ENCODE peak calls at places on chromosome 6, in eight cellular contexts. T is heart left ventricle; V is neuronal stem cell; S is ovary; M is hepatocyte; N is CD4-positive, alpha-beta memory T cell; Z is H1; H is stomach. A is an unnamed sample.

GRCh38 chr6:138540468-138540867 is 41.2 kb upstream of the NHSL1 start:
- DNase-seq in T (no peak), V (no peak), S (no peak), M (peak; percentile 35), N (no peak), Z (no peak), H (no peak), A (no peak)

GRCh38 chr6:156886409-156886808 is 109.2 kb downstream of the ARID1B start:
- DNase-seq in T (peak; percentile 45), V (no peak), S (no peak), M (no peak), N (no peak), Z (no peak), H (peak; percentile 52), A (no peak)

GRCh38 chr6:3228046-3228671 is 706 bp upstream of the TUBB2B start:
- DNase-seq in T (no peak), V (peak; percentile 81), S (no peak), M (peak; percentile 56), N (peak; percentile 37), Z (peak; percentile 89), H (no peak), A (no peak)

GRCh38 chr6:66538548-66539135 is 831.6 kb upstream of the EYS start:
- DNase-seq in T (no peak), V (no peak), S (no peak), M (no peak), N (no peak), Z (no peak), H (no peak), A (no peak)

GRCh38 chr6:153831350-153832078 is 207.5 kb upstream of the OPRM1 start:
- DNase-seq in T (no peak), V (no peak), S (no peak), M (no peak), N (no peak), Z (no peak), H (no peak), A (no peak)

GRCh38 chr6:112145080-112145573 is 57.7 kb downstream of the FAM229B start:
- DNase-seq in T (no peak), V (no peak), S (no peak), M (no peak), N (no peak), Z (no peak), H (no peak), A (no peak)

GRCh38 chr6:7811441-7811840 is 85.5 kb downstream of the BMP6 start:
- DNase-seq in T (no peak), V (no peak), S (no peak), M (no peak), N (no peak), Z (no peak), H (no peak), A (no peak)

GRCh38 chr6:16976418-16977183 is 125.2 kb upstream of the STMND1 start:
- DNase-seq in T (no peak), V (no peak), S (no peak), M (no peak), N (no peak), Z (no peak), H (no peak), A (no peak)

GRCh38 chr6:28496099-28496779 is 19.4 kb downstream of the GPX6 start:
- DNase-seq in T (no peak), V (no peak), S (no peak), M (no peak), N (no peak), Z (no peak), H (no peak), A (no peak)

GRCh38 chr6:38570750-38571149 is 69.0 kb downstream of the BTBD9 start:
- DNase-seq in T (no peak), V (no peak), S (no peak), M (peak; percentile 16), N (no peak), Z (no peak), H (no peak), A (no peak)

GRCh38 chr6:91358986-91359385 is 772.1 kb upstream of the MAP3K7 start:
- DNase-seq in T (no peak), V (no peak), S (no peak), M (no peak), N (no peak), Z (no peak), H (no peak), A (no peak)

GRCh38 chr6:22970004-22970403 is 400.6 kb downstream of the HDGFL1 start:
- DNase-seq in T (no peak), V (no peak), S (no peak), M (no peak), N (no peak), Z (no peak), H (no peak), A (no peak)

GRCh38 chr6:107115695-107116327 is 496 bp upstream of the BEND3 start:
- DNase-seq in T (no peak), V (peak; percentile 67), S (peak; percentile 18), M (peak; percentile 73), N (peak; percentile 14), Z (peak; percentile 84), H (peak; percentile 51), A (no peak)

GRCh38 chr6:102501615-102502014 is 1108.1 kb downstream of the GRIK2 start:
- DNase-seq in T (no peak), V (no peak), S (no peak), M (no peak), N (no peak), Z (no peak), H (no peak), A (no peak)

GRCh38 chr6:39905640-39905975 is 28.7 kb downstream of the MOCS1 start:
- DNase-seq in T (no peak), V (no peak), S (no peak), M (no peak), N (no peak), Z (no peak), H (no peak), A (peak; percentile 48)
- H3K4me1 ChIP-seq in T (no peaks in the 10 kb centered on the region), V (no peaks in the 10 kb centered on the region), S (no peaks in the 10 kb centered on the region), M (no peaks in the 10 kb centered on the region), N (no peaks in the 10 kb centered on the region), Z (peaks cover 2% of the 10 kb centered on the region), H (no peaks in the 10 kb centered on the region), A (no peaks in the 10 kb centered on the region)

GRCh38 chr6:43229803-43230239 is 540 bp upstream of the DNPH1 start:
- DNase-seq in T (no peak), V (no peak), S (no peak), M (no peak), N (no peak), Z (no peak), H (no peak), A (no peak)
- H3K4me3 ChIP-seq in T (peak overlapping the region; percentile 60), V (no peak overlapping the region), S (peak overlapping the region; percentile 59), M (no peak overlapping the region), N (peak overlapping the region; percentile 69), Z (no peak overlapping the region), H (peak overlapping the region; percentile 65), A (peak overlapping the region; percentile 64)

DNA sequence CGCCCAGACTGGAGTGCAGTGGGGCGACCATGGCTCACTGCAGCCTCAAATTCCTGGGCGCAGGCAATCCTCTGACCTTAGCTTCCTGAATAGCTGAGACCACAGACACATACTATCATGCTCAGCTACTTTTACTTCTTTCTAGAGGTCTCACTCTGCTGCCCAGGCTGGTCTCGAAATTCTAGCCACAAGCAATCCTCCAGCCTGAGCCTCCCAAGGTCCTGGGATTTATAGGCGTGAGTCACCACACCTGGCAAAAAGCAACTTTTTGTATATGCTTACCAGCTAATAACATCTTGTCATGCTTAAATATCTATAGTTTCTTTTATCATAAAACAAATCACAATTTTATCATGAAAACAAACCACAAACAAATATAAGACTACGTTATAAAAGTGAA is 23.0 kb downstream of the RNASET2 start:
- DNase-seq in T (no peak), V (no peak), S (no peak), M (no peak), N (no peak), Z (no peak), H (no peak), A (no peak)
- H3K4me1 ChIP-seq in T (peaks cover 8% of the 10 kb centered on the region), V (peaks cover 8% of the 10 kb centered on the region), S (no peaks in the 10 kb centered on the region), M (no peaks in the 10 kb centered on the region), N (peaks cover 25% of the 10 kb centered on the region), Z (no peaks in the 10 kb centered on the region), H (no peaks in the 10 kb centered on the region), A (no peaks in the 10 kb centered on the region)

GRCh38 chr6:36115412-36115811 is 14.9 kb upstream of the MAPK13 start:
- DNase-seq in T (no peak), V (no peak), S (no peak), M (no peak), N (no peak), Z (no peak), H (no peak), A (no peak)
- H3K4me3 ChIP-seq in T (no peak overlapping the region), V (no peak overlapping the region), S (no peak overlapping the region), M (no peak overlapping the region), N (no peak overlapping the region), Z (no peak overlapping the region), H (no peak overlapping the region), A (no peak overlapping the region)

GRCh38 chr6:25025919-25026301 is 90.2 kb upstream of the RIPOR2 start:
- DNase-seq in T (no peak), V (no peak), S (no peak), M (no peak), N (no peak), Z (no peak), H (no peak), A (no peak)
- H3K4me1 ChIP-seq in T (no peaks in the 10 kb centered on the region), V (no peaks in the 10 kb centered on the region), S (no peaks in the 10 kb centered on the region), M (no peaks in the 10 kb centered on the region), N (peaks cover 60% of the 10 kb centered on the region), Z (peaks cover 9% of the 10 kb centered on the region), H (no peaks in the 10 kb centered on the region), A (no peaks in the 10 kb centered on the region)

DNA sequence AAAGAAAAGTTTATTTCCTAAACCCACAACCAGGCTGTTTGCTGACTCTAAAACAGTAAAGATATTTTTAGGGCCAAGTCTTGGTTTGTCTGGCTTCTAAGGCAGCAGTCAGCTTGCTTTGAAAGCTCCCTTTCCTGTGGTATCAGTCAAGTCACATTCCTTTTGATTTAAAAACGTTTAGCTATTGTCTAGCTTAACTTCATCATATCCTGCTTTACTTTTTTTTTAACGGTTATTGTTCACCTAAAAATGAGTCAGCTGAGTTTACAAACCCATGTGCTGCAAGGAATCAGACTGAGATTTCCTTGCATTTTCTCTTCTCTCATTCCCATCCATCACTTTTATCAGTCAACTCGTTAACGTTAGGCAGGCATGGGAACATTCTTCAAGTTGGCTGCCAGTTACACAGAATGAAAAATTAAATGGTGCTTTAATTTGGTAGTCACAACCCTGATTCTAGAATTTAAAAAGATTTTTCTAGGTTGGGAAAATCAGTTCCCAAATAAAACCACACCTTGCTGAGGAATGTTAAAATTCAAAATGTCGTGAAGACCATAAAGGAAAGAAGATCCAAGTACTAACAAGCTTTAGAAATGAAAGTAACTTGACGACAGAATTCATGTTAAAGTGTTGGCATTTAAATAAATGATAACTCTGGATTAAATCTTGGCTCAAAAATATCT is 45.9 kb downstream of the ELOVL5 start:
- DNase-seq in T (no peak), V (no peak), S (no peak), M (no peak), N (peak; percentile 76), Z (no peak), H (no peak), A (no peak)
- H3K4me3 ChIP-seq in T (peak overlapping the region; percentile 9), V (no peak overlapping the region), S (no peak overlapping the region), M (no peak overlapping the region), N (peak overlapping the region; percentile 47), Z (no peak overlapping the region), H (no peak overlapping the region), A (peak overlapping the region; percentile 18)

DNA sequence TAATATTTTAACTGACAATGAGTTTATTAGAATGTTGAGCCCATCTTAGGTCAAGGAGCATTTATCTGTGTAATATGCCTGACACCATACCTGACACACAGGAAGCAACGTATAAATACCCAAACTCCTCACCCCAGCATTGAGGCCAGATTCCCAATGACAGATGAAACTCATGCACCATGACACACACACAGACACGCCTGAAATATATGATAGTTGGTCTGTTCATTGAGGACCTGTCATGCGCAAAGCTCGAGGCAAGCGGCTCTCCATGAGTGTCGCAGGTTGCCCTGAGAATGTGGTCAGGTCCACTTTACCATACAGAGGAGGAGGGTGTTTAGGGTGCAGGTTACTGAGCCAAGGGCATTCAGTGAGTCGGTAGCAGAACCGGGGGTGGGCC is 64.1 kb downstream of the GFOD1 start:
- DNase-seq in T (no peak), V (no peak), S (no peak), M (no peak), N (no peak), Z (no peak), H (no peak), A (no peak)
- H3K4me1 ChIP-seq in T (peaks cover 84% of the 10 kb centered on the region), V (peaks cover 26% of the 10 kb centered on the region), S (no peaks in the 10 kb centered on the region), M (peaks cover 12% of the 10 kb centered on the region), N (peaks cover 11% of the 10 kb centered on the region), Z (peaks cover 24% of the 10 kb centered on the region), H (peaks cover 40% of the 10 kb centered on the region), A (peaks cover 94% of the 10 kb centered on the region)

A was measured in tibial artery.